ENCODE peak calls at places on chromosomes 13 and 19, in eight cellular contexts. H is cardiac muscle cell; O is heart right ventricle; V is CD8-positive, alpha-beta memory T cell; Z is PC-3; N is right cardiac atrium; W is transverse colon; B is heart left ventricle. Y is an unnamed sample. For H3K27me3 and H3K9me3, the result is how much of the 10 kb centered on the place peaks cover.

GRCh38 chr13:113565526-113566226 is 18.9 kb upstream of the TFDP1 start:
- DNase-seq in H (no peak), O (no peak), V (no peak), Z (no peak), N (no peak), W (peak), B (no peak), Y (no peak)

GRCh38 chr13:67296511-67296910 is 66.4 kb upstream of the PCDH9 start:
- DNase-seq in H (peak), O (no peak), V (no peak), Z (peak), N (no peak), W (no peak), B (no peak), Y (no peak)

GRCh38 chr13:19681517-19681916 is 48.1 kb downstream of the MPHOSPH8 start:
- DNase-seq in H (no peak), O (no peak), V (no peak), Z (no peak), N (no peak), W (no peak), B (no peak), Y (no peak)

GRCh38 chr19:1715540-1715939 is 37.8 kb upstream of the ONECUT3 start:
- DNase-seq in H (no peak), O (no peak), V (no peak), Z (no peak), N (no peak), W (no peak), B (no peak), Y (no peak)

GRCh38 chr13:46778879-46779278 is 18.1 kb downstream of the ESD start:
- DNase-seq in H (peak), O (no peak), V (no peak), Z (peak), N (no peak), W (no peak), B (no peak), Y (no peak)

GRCh38 chr13:20714563-20715339 is 11.3 kb downstream of the IL17D start:
- DNase-seq in H (peak), O (peak), V (no peak), Z (no peak), N (peak), W (no peak), B (peak), Y (no peak)

GRCh38 chr13:33123066-33123940 is 107.1 kb downstream of the KL start:
- DNase-seq in H (peak), O (no peak), V (no peak), Z (no peak), N (peak), W (no peak), B (peak), Y (no peak)

GRCh38 chr13:48151766-48152165 is 56.9 kb upstream of the MED4 start:
- DNase-seq in H (no peak), O (no peak), V (no peak), Z (no peak), N (no peak), W (no peak), B (no peak), Y (no peak)

GRCh38 chr19:46296722-46297431 is at the start of gene HIF3A:
- DNase-seq in H (peak), O (peak), V (no peak), Z (no peak), N (peak), W (peak), B (peak), Y (no peak)

GRCh38 chr13:66162470-66162869 is 1067.7 kb downstream of the PCDH9 start:
- DNase-seq in H (no peak), O (no peak), V (no peak), Z (no peak), N (no peak), W (no peak), B (no peak), Y (no peak)

GRCh38 chr19:376111-376470 is 31.5 kb upstream of the MIER2 start:
- DNase-seq in H (no peak), O (no peak), V (no peak), Z (no peak), N (no peak), W (no peak), B (no peak), Y (no peak)

GRCh38 chr19:55161571-55162322 is 4.2 kb upstream of the TNNI3 start:
- DNase-seq in H (no peak), O (no peak), V (no peak), Z (no peak), N (no peak), W (no peak), B (no peak), Y (no peak)

GRCh38 chr19:55158848-55159793 is 1.6 kb upstream of the TNNI3 start:
- DNase-seq in H (peak), O (peak), V (no peak), Z (peak), N (peak), W (no peak), B (peak), Y (no peak)

GRCh38 chr19:55160986-55161365 is 3.4 kb upstream of the TNNI3 start:
- DNase-seq in H (no peak), O (no peak), V (no peak), Z (no peak), N (no peak), W (no peak), B (no peak), Y (no peak)

GRCh38 chr19:55158423-55158822 is 891 bp upstream of the TNNI3 start:
- DNase-seq in H (no peak), O (no peak), V (no peak), Z (no peak), N (peak), W (no peak), B (no peak), Y (no peak)

GRCh38 chr19:55160128-55160985 is 2.8 kb upstream of the TNNI3 start:
- DNase-seq in H (peak), O (peak), V (peak), Z (peak), N (peak), W (peak), B (peak), Y (peak)
- H3K27ac ChIP-seq in H (no peak), O (peak), V (peak), Z (no peak), N (peak), W (no peak), B (peak), Y (no peak)

GRCh38 chr19:50910722-50911121 is 473 bp downstream of the KLK4 start:
- DNase-seq in H (no peak), O (no peak), V (no peak), Z (no peak), N (no peak), W (no peak), B (no peak), Y (no peak)

GRCh38 chr19:50912102-50912599 is 956 bp upstream of the KLK4 start:
- DNase-seq in H (no peak), O (no peak), V (no peak), Z (no peak), N (no peak), W (no peak), B (no peak), Y (no peak)

GRCh38 chr19:50911206-50912101 is at the start of gene KLK4:
- DNase-seq in H (no peak), O (no peak), V (no peak), Z (no peak), N (no peak), W (no peak), B (no peak), Y (no peak)

GRCh38 chr19:50912727-50913716 is 1.8 kb upstream of the KLK4 start:
- DNase-seq in H (no peak), O (no peak), V (no peak), Z (no peak), N (no peak), W (no peak), B (no peak), Y (no peak)

GRCh38 chr19:50916069-50916468 is 4.9 kb upstream of the KLK4 start:
- DNase-seq in H (no peak), O (no peak), V (no peak), Z (no peak), N (no peak), W (no peak), B (no peak), Y (no peak)
- H3K27me3 ChIP-seq in H (half or more), O (under half), V (under half), Z (half or more), N (under half), W (half or more), B (under half), Y (half or more)

DNA sequence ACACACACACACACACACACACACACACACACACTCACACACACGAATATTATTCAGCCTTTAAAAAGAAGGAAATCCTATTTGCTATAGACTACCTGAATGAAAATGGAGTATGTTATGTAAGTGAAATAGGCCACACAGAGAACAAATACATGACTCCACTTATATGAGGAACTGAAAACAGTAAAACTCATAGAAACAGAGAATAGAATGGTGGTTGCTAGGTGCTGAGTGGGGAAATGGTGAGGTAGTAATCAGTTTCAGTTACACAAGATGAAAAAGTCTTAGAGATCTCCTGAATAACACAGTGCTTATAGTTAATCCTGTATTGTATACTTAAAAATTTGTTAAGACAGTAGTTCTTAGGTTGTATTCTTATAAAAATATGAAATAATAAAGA is 8.2 kb downstream of the ZNF677 start:
- DNase-seq in H (no peak), O (no peak), V (no peak), Z (no peak), N (no peak), W (no peak), B (no peak), Y (no peak)
- H3K9me3 ChIP-seq in H (under half), O (half or more), V (under half), Z (half or more), N (under half), W (half or more), B (under half), Y (half or more)

GRCh38 chr19:5127710-5128109 is 158.8 kb downstream of the KDM4B start:
- DNase-seq in H (no peak), O (no peak), V (no peak), Z (no peak), N (no peak), W (no peak), B (no peak), Y (no peak)
- H3K27ac ChIP-seq in H (peak), O (peak), V (no peak), Z (no peak), N (no peak), W (no peak), B (no peak), Y (no peak)

DNA sequence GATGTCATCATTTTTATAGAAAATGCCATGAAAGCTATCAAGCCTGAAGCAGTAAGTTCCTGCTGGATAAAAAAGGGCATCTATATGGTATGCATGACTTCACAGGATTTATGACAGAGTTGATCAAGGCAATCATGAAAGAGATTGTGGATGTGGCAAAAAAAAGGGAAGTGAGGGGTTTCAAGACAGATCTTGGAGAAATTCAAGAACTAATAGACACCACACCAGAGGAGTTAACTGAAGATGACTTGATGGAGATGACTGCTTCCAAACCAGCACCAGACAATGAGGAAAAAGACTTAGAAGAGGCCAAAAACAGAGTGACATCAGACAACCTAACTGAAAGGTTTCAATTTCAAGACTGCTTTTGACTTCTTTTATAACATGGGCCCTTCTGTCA is 691.1 kb upstream of the SLC10A2 start:
- DNase-seq in H (no peak), O (no peak), V (no peak), Z (no peak), N (no peak), W (no peak), B (no peak), Y (no peak)
- H3K27me3 ChIP-seq in H (under half), O (under half), V (under half), Z (under half), N (under half), W (under half), B (under half), Y (under half)

GRCh38 chr19:12187625-12188024 is 24.7 kb downstream of the ZNF136 start:
- DNase-seq in H (no peak), O (no peak), V (no peak), Z (peak), N (no peak), W (no peak), B (no peak), Y (no peak)
- H3K9me3 ChIP-seq in H (under half), O (half or more), V (half or more), Z (half or more), N (under half), W (half or more), B (under half), Y (half or more)